ENCODE peak calls at places on chromosomes 5 and 9, in nine cellular contexts. One of them, this sample, is unnamed.

GRCh38 chr9:132116583-132116982 is 36.9 kb upstream of the MED27 start:
- DNase-seq in MM.1S: no peak
- DNase-seq in aorta: no peak
- DNase-seq in AG04450: no peak
- DNase-seq in upper lobe of right lung: no peak
- DNase-seq in IMR-90: no peak
- DNase-seq in CD4-positive, alpha-beta memory T cell: no peak
- DNase-seq in GM23338: no peak
- DNase-seq in lung: no peak
- DNase-seq in this sample: no peak

GRCh38 chr5:56145106-56145505 is 88.0 kb downstream of the ANKRD55 start:
- DNase-seq in MM.1S: no peak
- DNase-seq in aorta: no peak
- DNase-seq in AG04450: no peak
- DNase-seq in upper lobe of right lung: no peak
- DNase-seq in IMR-90: no peak
- DNase-seq in CD4-positive, alpha-beta memory T cell: no peak
- DNase-seq in GM23338: no peak
- DNase-seq in lung: no peak
- DNase-seq in this sample: no peak

GRCh38 chr5:179901462-179901861 is 6.2 kb downstream of the TBC1D9B start:
- DNase-seq in MM.1S: no peak
- DNase-seq in aorta: no peak
- DNase-seq in AG04450: no peak
- DNase-seq in upper lobe of right lung: no peak
- DNase-seq in IMR-90: no peak
- DNase-seq in CD4-positive, alpha-beta memory T cell: no peak
- DNase-seq in GM23338: no peak
- DNase-seq in lung: no peak
- DNase-seq in this sample: no peak

GRCh38 chr5:150622157-150622556 is 18.3 kb upstream of the SYNPO start:
- DNase-seq in MM.1S: no peak
- DNase-seq in aorta: no peak
- DNase-seq in AG04450: no peak
- DNase-seq in upper lobe of right lung: no peak
- DNase-seq in IMR-90: peak; percentile 87
- DNase-seq in CD4-positive, alpha-beta memory T cell: no peak
- DNase-seq in GM23338: no peak
- DNase-seq in lung: no peak
- DNase-seq in this sample: no peak

GRCh38 chr9:38343037-38343436 is 49.5 kb upstream of the ALDH1B1 start:
- DNase-seq in MM.1S: no peak
- DNase-seq in aorta: no peak
- DNase-seq in AG04450: no peak
- DNase-seq in upper lobe of right lung: no peak
- DNase-seq in IMR-90: no peak
- DNase-seq in CD4-positive, alpha-beta memory T cell: no peak
- DNase-seq in GM23338: no peak
- DNase-seq in lung: no peak
- DNase-seq in this sample: no peak

GRCh38 chr5:60185230-60186104 is 291.9 kb upstream of the PDE4D start:
- DNase-seq in MM.1S: peak; percentile 21
- DNase-seq in aorta: no peak
- DNase-seq in AG04450: no peak
- DNase-seq in upper lobe of right lung: no peak
- DNase-seq in IMR-90: no peak
- DNase-seq in CD4-positive, alpha-beta memory T cell: no peak
- DNase-seq in GM23338: no peak
- DNase-seq in lung: no peak
- DNase-seq in this sample: no peak

GRCh38 chr5:153782589-153783238 is 256.0 kb downstream of the FAM114A2 start:
- DNase-seq in MM.1S: no peak
- DNase-seq in aorta: no peak
- DNase-seq in AG04450: no peak
- DNase-seq in upper lobe of right lung: no peak
- DNase-seq in IMR-90: peak; percentile 6
- DNase-seq in CD4-positive, alpha-beta memory T cell: no peak
- DNase-seq in GM23338: peak; percentile 68
- DNase-seq in lung: no peak
- DNase-seq in this sample: no peak

GRCh38 chr5:158943057-158943456 is 156.7 kb downstream of the EBF1 start:
- DNase-seq in MM.1S: no peak
- DNase-seq in aorta: no peak
- DNase-seq in AG04450: peak; percentile 36
- DNase-seq in upper lobe of right lung: no peak
- DNase-seq in IMR-90: peak; percentile 91
- DNase-seq in CD4-positive, alpha-beta memory T cell: no peak
- DNase-seq in GM23338: no peak
- DNase-seq in lung: no peak
- DNase-seq in this sample: no peak

GRCh38 chr9:78441396-78441795 is 144.5 kb downstream of the PSAT1 start:
- DNase-seq in MM.1S: no peak
- DNase-seq in aorta: no peak
- DNase-seq in AG04450: no peak
- DNase-seq in upper lobe of right lung: no peak
- DNase-seq in IMR-90: no peak
- DNase-seq in CD4-positive, alpha-beta memory T cell: no peak
- DNase-seq in GM23338: no peak
- DNase-seq in lung: no peak
- DNase-seq in this sample: no peak

GRCh38 chr5:170752257-170753215 is 31.0 kb upstream of the GABRP start:
- DNase-seq in MM.1S: no peak
- DNase-seq in aorta: no peak
- DNase-seq in AG04450: no peak
- DNase-seq in upper lobe of right lung: no peak
- DNase-seq in IMR-90: no peak
- DNase-seq in CD4-positive, alpha-beta memory T cell: no peak
- DNase-seq in GM23338: no peak
- DNase-seq in lung: no peak
- DNase-seq in this sample: peak; percentile 61

GRCh38 chr5:101995585-101995984 is 300.5 kb downstream of the SLCO4C1 start:
- DNase-seq in MM.1S: no peak
- DNase-seq in aorta: no peak
- DNase-seq in AG04450: no peak
- DNase-seq in upper lobe of right lung: no peak
- DNase-seq in IMR-90: no peak
- DNase-seq in CD4-positive, alpha-beta memory T cell: no peak
- DNase-seq in GM23338: peak; percentile 68
- DNase-seq in lung: no peak
- DNase-seq in this sample: peak; percentile 32

GRCh38 chr5:157148734-157149615 is 6.3 kb upstream of the MED7 start:
- DNase-seq in MM.1S: peak; percentile 79
- DNase-seq in aorta: peak; percentile 68
- DNase-seq in AG04450: no peak
- DNase-seq in upper lobe of right lung: no peak
- DNase-seq in IMR-90: peak; percentile 60
- DNase-seq in CD4-positive, alpha-beta memory T cell: peak; percentile 86
- DNase-seq in GM23338: peak; percentile 86
- DNase-seq in lung: peak; percentile 76
- DNase-seq in this sample: peak; percentile 84

GRCh38 chr9:16921855-16922254 is 51.4 kb upstream of the BNC2 start:
- DNase-seq in MM.1S: no peak
- DNase-seq in aorta: no peak
- DNase-seq in AG04450: no peak
- DNase-seq in upper lobe of right lung: no peak
- DNase-seq in IMR-90: no peak
- DNase-seq in CD4-positive, alpha-beta memory T cell: no peak
- DNase-seq in GM23338: peak; percentile 23
- DNase-seq in lung: no peak
- DNase-seq in this sample: no peak

GRCh38 chr5:61817472-61818326 is 485.6 kb downstream of the ZSWIM6 start:
- DNase-seq in MM.1S: no peak
- DNase-seq in aorta: peak; percentile 63
- DNase-seq in AG04450: peak; percentile 11
- DNase-seq in upper lobe of right lung: no peak
- DNase-seq in IMR-90: peak; percentile 39
- DNase-seq in CD4-positive, alpha-beta memory T cell: no peak
- DNase-seq in GM23338: peak; percentile 71
- DNase-seq in lung: no peak
- DNase-seq in this sample: peak; percentile 31

GRCh38 chr5:142716963-142717362 is 31.1 kb upstream of the FGF1 start:
- DNase-seq in MM.1S: no peak
- DNase-seq in aorta: peak; percentile 64
- DNase-seq in AG04450: peak; percentile 33
- DNase-seq in upper lobe of right lung: no peak
- DNase-seq in IMR-90: peak; percentile 51
- DNase-seq in CD4-positive, alpha-beta memory T cell: peak; percentile 13
- DNase-seq in GM23338: peak; percentile 85
- DNase-seq in lung: peak; percentile 39
- DNase-seq in this sample: peak; percentile 43

GRCh38 chr9:129702563-129702962 is 37.1 kb downstream of the PRRX2 start:
- DNase-seq in MM.1S: no peak
- DNase-seq in aorta: peak; percentile 75
- DNase-seq in AG04450: peak; percentile 69
- DNase-seq in upper lobe of right lung: peak; percentile 79
- DNase-seq in IMR-90: peak; percentile 88
- DNase-seq in CD4-positive, alpha-beta memory T cell: no peak
- DNase-seq in GM23338: no peak
- DNase-seq in lung: peak; percentile 71
- DNase-seq in this sample: peak; percentile 91

DNA sequence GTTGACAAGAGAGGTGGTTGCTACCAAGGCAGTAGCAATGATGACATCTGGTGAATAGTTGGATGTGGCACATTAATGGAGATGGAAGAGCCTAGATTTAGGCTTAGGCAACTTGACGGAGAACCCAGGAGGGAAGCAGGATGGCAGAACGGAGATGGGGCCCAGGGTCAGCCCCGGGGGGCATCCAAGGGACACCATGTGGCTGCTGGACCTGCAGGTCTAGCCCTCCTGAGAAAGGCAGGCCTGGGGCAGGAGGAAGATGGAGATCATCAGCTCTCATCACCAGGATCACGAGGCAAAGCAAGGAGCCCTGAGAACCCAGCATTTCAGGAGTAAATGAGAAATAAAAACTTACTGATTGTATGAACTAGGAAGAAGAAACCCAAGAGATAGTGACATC is 216.2 kb downstream of the AUH start:
- DNase-seq in MM.1S: no peak
- DNase-seq in aorta: no peak
- DNase-seq in AG04450: no peak
- DNase-seq in upper lobe of right lung: no peak
- DNase-seq in IMR-90: no peak
- DNase-seq in CD4-positive, alpha-beta memory T cell: no peak
- DNase-seq in GM23338: no peak
- DNase-seq in lung: no peak
- DNase-seq in this sample: no peak
- H3K27ac ChIP-seq in MM.1S: no peak overlapping the region
- H3K27ac ChIP-seq in aorta: no peak overlapping the region
- H3K27ac ChIP-seq in AG04450: no peak overlapping the region
- H3K27ac ChIP-seq in upper lobe of right lung: no peak overlapping the region
- H3K27ac ChIP-seq in IMR-90: no peak overlapping the region
- H3K27ac ChIP-seq in CD4-positive, alpha-beta memory T cell: no peak overlapping the region
- H3K27ac ChIP-seq in GM23338: no peak overlapping the region
- H3K27ac ChIP-seq in lung: no peak overlapping the region
- H3K27ac ChIP-seq in this sample: no peak overlapping the region

GRCh38 chr9:126404459-126404858 is 77.8 kb downstream of the MVB12B start:
- DNase-seq in MM.1S: no peak
- DNase-seq in aorta: no peak
- DNase-seq in AG04450: no peak
- DNase-seq in upper lobe of right lung: no peak
- DNase-seq in IMR-90: no peak
- DNase-seq in CD4-positive, alpha-beta memory T cell: no peak
- DNase-seq in GM23338: no peak
- DNase-seq in lung: no peak
- DNase-seq in this sample: no peak
- H3K27ac ChIP-seq in MM.1S: no peak overlapping the region
- H3K27ac ChIP-seq in aorta: no peak overlapping the region
- H3K27ac ChIP-seq in AG04450: no peak overlapping the region
- H3K27ac ChIP-seq in upper lobe of right lung: no peak overlapping the region
- H3K27ac ChIP-seq in IMR-90: no peak overlapping the region
- H3K27ac ChIP-seq in CD4-positive, alpha-beta memory T cell: no peak overlapping the region
- H3K27ac ChIP-seq in GM23338: no peak overlapping the region
- H3K27ac ChIP-seq in lung: no peak overlapping the region
- H3K27ac ChIP-seq in this sample: no peak overlapping the region

GRCh38 chr9:136902259-136902821 is 16.0 kb downstream of the TRAF2 start:
- DNase-seq in MM.1S: peak; percentile 97
- DNase-seq in aorta: peak; percentile 90
- DNase-seq in AG04450: peak; percentile 47
- DNase-seq in upper lobe of right lung: peak; percentile 86
- DNase-seq in IMR-90: peak; percentile 86
- DNase-seq in CD4-positive, alpha-beta memory T cell: peak; percentile 78
- DNase-seq in GM23338: no peak
- DNase-seq in lung: peak; percentile 85
- DNase-seq in this sample: peak; percentile 95

GRCh38 chr9:136901516-136902258 is 15.4 kb downstream of the TRAF2 start:
- DNase-seq in MM.1S: peak; percentile 95
- DNase-seq in aorta: no peak
- DNase-seq in AG04450: no peak
- DNase-seq in upper lobe of right lung: no peak
- DNase-seq in IMR-90: peak; percentile 45
- DNase-seq in CD4-positive, alpha-beta memory T cell: peak; percentile 65
- DNase-seq in GM23338: no peak
- DNase-seq in lung: peak; percentile 52
- DNase-seq in this sample: peak; percentile 82

GRCh38 chr9:136899196-136899595 is 12.9 kb downstream of the TRAF2 start:
- DNase-seq in MM.1S: peak; percentile 93
- DNase-seq in aorta: no peak
- DNase-seq in AG04450: no peak
- DNase-seq in upper lobe of right lung: no peak
- DNase-seq in IMR-90: no peak
- DNase-seq in CD4-positive, alpha-beta memory T cell: no peak
- DNase-seq in GM23338: no peak
- DNase-seq in lung: no peak
- DNase-seq in this sample: peak; percentile 68

GRCh38 chr9:136900988-136901515 is 14.7 kb downstream of the TRAF2 start:
- DNase-seq in MM.1S: no peak
- DNase-seq in aorta: no peak
- DNase-seq in AG04450: no peak
- DNase-seq in upper lobe of right lung: peak; percentile 81
- DNase-seq in IMR-90: no peak
- DNase-seq in CD4-positive, alpha-beta memory T cell: no peak
- DNase-seq in GM23338: no peak
- DNase-seq in lung: peak; percentile 72
- DNase-seq in this sample: no peak

GRCh38 chr9:136900556-136900955 is 14.2 kb downstream of the TRAF2 start:
- DNase-seq in MM.1S: no peak
- DNase-seq in aorta: no peak
- DNase-seq in AG04450: no peak
- DNase-seq in upper lobe of right lung: no peak
- DNase-seq in IMR-90: no peak
- DNase-seq in CD4-positive, alpha-beta memory T cell: no peak
- DNase-seq in GM23338: no peak
- DNase-seq in lung: no peak
- DNase-seq in this sample: no peak
- H3K27ac ChIP-seq in MM.1S: peak overlapping the region; percentile 99
- H3K27ac ChIP-seq in aorta: no peak overlapping the region
- H3K27ac ChIP-seq in AG04450: no peak overlapping the region
- H3K27ac ChIP-seq in upper lobe of right lung: peak overlapping the region; percentile 83
- H3K27ac ChIP-seq in IMR-90: no peak overlapping the region
- H3K27ac ChIP-seq in CD4-positive, alpha-beta memory T cell: peak overlapping the region; percentile 96
- H3K27ac ChIP-seq in GM23338: no peak overlapping the region
- H3K27ac ChIP-seq in lung: peak overlapping the region; percentile 94
- H3K27ac ChIP-seq in this sample: peak overlapping the region; percentile 99

DNA sequence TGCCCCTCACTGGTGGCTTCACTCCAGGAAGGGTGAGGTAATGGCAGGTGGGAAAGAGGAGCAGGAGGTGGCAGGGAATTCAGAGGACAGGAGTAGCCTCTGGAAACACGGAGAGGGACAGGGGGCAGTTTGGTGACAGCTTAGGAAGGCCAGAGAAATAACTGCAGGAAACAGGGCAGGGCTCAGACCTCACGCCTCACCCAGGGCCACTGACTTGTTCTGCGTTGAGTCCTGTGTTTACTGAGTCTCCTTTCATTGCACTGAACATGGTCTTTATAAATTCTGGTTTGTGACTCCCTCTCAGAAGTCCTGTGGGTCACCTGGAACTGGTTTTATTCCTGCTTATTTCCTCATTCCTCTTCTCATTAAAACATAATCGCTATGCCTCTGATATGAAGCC is 55.2 kb upstream of the ZNF622 start:
- DNase-seq in MM.1S: no peak
- DNase-seq in aorta: no peak
- DNase-seq in AG04450: no peak
- DNase-seq in upper lobe of right lung: no peak
- DNase-seq in IMR-90: no peak
- DNase-seq in CD4-positive, alpha-beta memory T cell: no peak
- DNase-seq in GM23338: no peak
- DNase-seq in lung: no peak
- DNase-seq in this sample: peak; percentile 65
- H3K27ac ChIP-seq in MM.1S: no peak overlapping the region
- H3K27ac ChIP-seq in aorta: no peak overlapping the region
- H3K27ac ChIP-seq in AG04450: no peak overlapping the region
- H3K27ac ChIP-seq in upper lobe of right lung: no peak overlapping the region
- H3K27ac ChIP-seq in IMR-90: no peak overlapping the region
- H3K27ac ChIP-seq in CD4-positive, alpha-beta memory T cell: no peak overlapping the region
- H3K27ac ChIP-seq in GM23338: no peak overlapping the region
- H3K27ac ChIP-seq in lung: no peak overlapping the region
- H3K27ac ChIP-seq in this sample: peak overlapping the region; percentile 96